ENCODE peak calls at places on chromosomes 12 and 14, in ten cellular contexts. One of them, this sample, is unnamed.
A peak's percentile ranks its signal among the peaks of the same experiment; 100 is the strongest.

GRCh38 chr12:107287436-107288413 is 194.4 kb upstream of the CRY1 start:
- DNase-seq in GM23338: no peak
- DNase-seq in H9: no peak
- DNase-seq in kidney epithelial cell: no peak
- DNase-seq in GM04504: no peak
- DNase-seq in HCT116: no peak
- DNase-seq in ELF-1: no peak
- DNase-seq in suprapubic skin: no peak
- DNase-seq in renal cortical epithelial cell: peak; percentile 62
- DNase-seq in SK-MEL-5: no peak
- DNase-seq in this sample: no peak

GRCh38 chr12:69966839-69967238 is 141.8 kb downstream of the MYRFL start:
- DNase-seq in H9: no peak
- DNase-seq in renal cortical epithelial cell: peak; percentile 50
- DNase-seq in suprapubic skin: no peak
- DNase-seq in GM04504: no peak
- DNase-seq in kidney epithelial cell: no peak
- DNase-seq in HCT116: peak; percentile 18
- DNase-seq in ELF-1: no peak
- DNase-seq in SK-MEL-5: peak; percentile 56
- DNase-seq in GM23338: no peak
- DNase-seq in this sample: no peak

GRCh38 chr14:61452452-61452851 is 131.1 kb downstream of the PRKCH start:
- DNase-seq in H9: no peak
- DNase-seq in renal cortical epithelial cell: no peak
- DNase-seq in SK-MEL-5: no peak
- DNase-seq in GM04504: no peak
- DNase-seq in GM23338: no peak
- DNase-seq in suprapubic skin: no peak
- DNase-seq in HCT116: no peak
- DNase-seq in ELF-1: no peak
- DNase-seq in kidney epithelial cell: no peak
- DNase-seq in this sample: no peak

GRCh38 chr12:41907550-41907949 is 237.1 kb downstream of the GXYLT1 start:
- DNase-seq in suprapubic skin: no peak
- DNase-seq in ELF-1: no peak
- DNase-seq in renal cortical epithelial cell: no peak
- DNase-seq in kidney epithelial cell: no peak
- DNase-seq in GM23338: no peak
- DNase-seq in H9: no peak
- DNase-seq in SK-MEL-5: no peak
- DNase-seq in HCT116: no peak
- DNase-seq in GM04504: no peak
- DNase-seq in this sample: no peak

GRCh38 chr14:93005838-93006237 is 82.9 kb downstream of the CHGA start:
- DNase-seq in kidney epithelial cell: no peak
- DNase-seq in renal cortical epithelial cell: no peak
- DNase-seq in suprapubic skin: no peak
- DNase-seq in GM04504: no peak
- DNase-seq in SK-MEL-5: no peak
- DNase-seq in GM23338: no peak
- DNase-seq in H9: no peak
- DNase-seq in ELF-1: no peak
- DNase-seq in HCT116: no peak
- DNase-seq in this sample: no peak

GRCh38 chr12:132445884-132446471 is 44.0 kb upstream of the FBRSL1 start:
- DNase-seq in HCT116: peak; percentile 93
- DNase-seq in ELF-1: peak; percentile 98
- DNase-seq in GM23338: peak; percentile 98
- DNase-seq in renal cortical epithelial cell: peak; percentile 47
- DNase-seq in suprapubic skin: no peak
- DNase-seq in SK-MEL-5: peak; percentile 92
- DNase-seq in kidney epithelial cell: peak; percentile 48
- DNase-seq in GM04504: peak; percentile 24
- DNase-seq in H9: peak; percentile 93
- DNase-seq in this sample: peak; percentile 72

GRCh38 chr12:120710805-120711296 is 593 bp downstream of the UNC119B start:
- DNase-seq in kidney epithelial cell: no peak
- DNase-seq in GM23338: peak; percentile 60
- DNase-seq in HCT116: no peak
- DNase-seq in renal cortical epithelial cell: no peak
- DNase-seq in ELF-1: peak; percentile 37
- DNase-seq in GM04504: no peak
- DNase-seq in SK-MEL-5: no peak
- DNase-seq in suprapubic skin: no peak
- DNase-seq in H9: peak; percentile 41
- DNase-seq in this sample: peak; percentile 66

GRCh38 chr12:43337571-43338497 is 214.2 kb downstream of the ADAMTS20 start:
- DNase-seq in ELF-1: no peak
- DNase-seq in suprapubic skin: no peak
- DNase-seq in SK-MEL-5: no peak
- DNase-seq in GM04504: no peak
- DNase-seq in kidney epithelial cell: peak; percentile 43
- DNase-seq in renal cortical epithelial cell: peak; percentile 95
- DNase-seq in HCT116: no peak
- DNase-seq in GM23338: no peak
- DNase-seq in H9: no peak
- DNase-seq in this sample: no peak

GRCh38 chr14:88613552-88614010 is 50.7 kb downstream of the ZC3H14 start:
- DNase-seq in GM04504: peak; percentile 8
- DNase-seq in SK-MEL-5: no peak
- DNase-seq in GM23338: no peak
- DNase-seq in HCT116: no peak
- DNase-seq in H9: no peak
- DNase-seq in kidney epithelial cell: no peak
- DNase-seq in suprapubic skin: no peak
- DNase-seq in renal cortical epithelial cell: peak; percentile 78
- DNase-seq in ELF-1: no peak
- DNase-seq in this sample: no peak

GRCh38 chr14:75204106-75204505 is 27.7 kb upstream of the TMED10 start:
- DNase-seq in ELF-1: no peak
- DNase-seq in H9: no peak
- DNase-seq in suprapubic skin: no peak
- DNase-seq in SK-MEL-5: no peak
- DNase-seq in kidney epithelial cell: no peak
- DNase-seq in GM23338: no peak
- DNase-seq in renal cortical epithelial cell: peak; percentile 56
- DNase-seq in GM04504: no peak
- DNase-seq in HCT116: no peak
- DNase-seq in this sample: no peak

This sample was measured in iPS-NIHi11.